ENCODE peak calls at places on chromosomes 3 and 15, in four cellular contexts. G, C, W and R are unnamed samples.

GRCh38 chr15:40094156-40094555 is 14.5 kb downstream of the BMF start:
- DNase-seq in G (no peak), C (no peak), W (no peak), R (no peak)

GRCh38 chr3:110814170-110815007 is 257.2 kb upstream of the NECTIN3 start:
- DNase-seq in C (no peak), W (no peak), G (peak; percentile 7), R (peak; percentile 93)

GRCh38 chr15:63503739-63504246 is 600 bp upstream of the USP3 start:
- DNase-seq in W (peak; percentile 71), G (no peak), C (peak; percentile 91), R (peak; percentile 75)

GRCh38 chr3:53069422-53070068 is 23.7 kb upstream of the SFMBT1 start:
- DNase-seq in G (no peak), W (no peak), C (no peak), R (no peak)

GRCh38 chr3:172104471-172105072 is 65.2 kb downstream of the FNDC3B start:
- DNase-seq in W (no peak), G (no peak), C (peak; percentile 59), R (no peak)

GRCh38 chr15:96125681-96126080 is 204.8 kb upstream of the NR2F2 start:
- DNase-seq in C (peak; percentile 83), W (no peak), G (no peak), R (no peak)

GRCh38 chr3:136343873-136344281 is 93.7 kb downstream of the PCCB start:
- DNase-seq in G (no peak), W (peak; percentile 57), C (peak; percentile 85), R (no peak)

GRCh38 chr3:170553788-170554620 is 31.9 kb downstream of the SLC7A14 start:
- DNase-seq in W (no peak), C (no peak), G (no peak), R (no peak)

GRCh38 chr3:190005343-190006113 is 115.2 kb downstream of the P3H2 start:
- DNase-seq in C (no peak), W (no peak), G (no peak), R (no peak)

GRCh38 chr3:197883541-197883940 is 66.4 kb upstream of the RPL35A start:
- DNase-seq in W (no peak), G (no peak), C (no peak), R (no peak)

GRCh38 chr3:134624537-134625287 is 26.1 kb downstream of the KY start:
- DNase-seq in C (no peak), G (no peak), W (no peak), R (no peak)

GRCh38 chr3:42708611-42709151 is 6.1 kb upstream of the HHATL start:
- DNase-seq in G (no peak), C (no peak), W (no peak), R (no peak)

GRCh38 chr15:66944121-66944520 is 121.3 kb upstream of the SMAD3 start:
- DNase-seq in C (no peak), G (no peak), W (no peak), R (no peak)

GRCh38 chr3:4416961-4417360 is 50.1 kb downstream of the SUMF1 start:
- DNase-seq in G (no peak), C (no peak), W (no peak), R (peak; percentile 6)

GRCh38 chr15:77636209-77636608 is 3.5 kb upstream of the LINGO1 start:
- DNase-seq in G (no peak), C (no peak), W (no peak), R (no peak)

GRCh38 chr3:59809016-59809415 is 759.2 kb upstream of the CFAP20DC start:
- DNase-seq in G (no peak), C (no peak), W (no peak), R (no peak)

GRCh38 chr15:34650177-34650576 is 66.7 kb upstream of the GOLGA8B start:
- DNase-seq in C (peak; percentile 78), G (no peak), W (no peak), R (no peak)

GRCh38 chr15:95923797-95924196 is 406.7 kb upstream of the NR2F2 start:
- DNase-seq in W (no peak), C (no peak), G (no peak), R (no peak)

GRCh38 chr3:146524961-146525360 is 19.4 kb downstream of the PLSCR1 start:
- DNase-seq in G (no peak), C (no peak), W (no peak), R (no peak)

GRCh38 chr3:195443391-195443989 is 670 bp upstream of the ACAP2 start:
- DNase-seq in G (no peak), W (no peak), C (no peak), R (no peak)

GRCh38 chr3:60809857-60810256 is 441.4 kb downstream of the FHIT start:
- DNase-seq in G (no peak), W (peak; percentile 16), C (no peak), R (no peak)

GRCh38 chr3:141523615-141524375 is 37.0 kb downstream of the RASA2 start:
- DNase-seq in C (no peak), G (no peak), W (no peak), R (no peak)

GRCh38 chr3:126704494-126705214 is 614 bp downstream of the CHCHD6 start:
- DNase-seq in W (no peak), C (peak; percentile 10), G (no peak), R (no peak)

GRCh38 chr3:71022552-71023335 is 560.8 kb downstream of the FOXP1 start:
- DNase-seq in C (no peak), W (peak; percentile 23), G (no peak), R (no peak)

GRCh38 chr3:181614878-181615277 is 96.8 kb upstream of the SOX2 start:
- DNase-seq in W (no peak), C (no peak), G (no peak), R (no peak)

GRCh38 chr3:128323206-128324081 is 143.2 kb downstream of the DNAJB8 start:
- DNase-seq in C (no peak), W (no peak), G (no peak), R (no peak)

GRCh38 chr3:55164191-55164590 is 236.3 kb upstream of the LRTM1 start:
- DNase-seq in C (no peak), G (no peak), W (no peak), R (no peak)

GRCh38 chr3:55160241-55160877 is 232.5 kb upstream of the LRTM1 start:
- DNase-seq in C (no peak), G (peak; percentile 77), W (no peak), R (no peak)

GRCh38 chr3:55161256-55161655 is 233.4 kb upstream of the LRTM1 start:
- DNase-seq in G (no peak), W (no peak), C (no peak), R (no peak)

GRCh38 chr3:55163421-55163820 is 235.6 kb upstream of the LRTM1 start:
- DNase-seq in W (no peak), G (no peak), C (no peak), R (no peak)

GRCh38 chr3:55162031-55162784 is 234.3 kb upstream of the LRTM1 start:
- DNase-seq in C (no peak), G (peak; percentile 19), W (no peak), R (no peak)
- TF ChIP-seq ATF3 in C (no peak), G (no peak), W (no peak), R (no peak)

DNA sequence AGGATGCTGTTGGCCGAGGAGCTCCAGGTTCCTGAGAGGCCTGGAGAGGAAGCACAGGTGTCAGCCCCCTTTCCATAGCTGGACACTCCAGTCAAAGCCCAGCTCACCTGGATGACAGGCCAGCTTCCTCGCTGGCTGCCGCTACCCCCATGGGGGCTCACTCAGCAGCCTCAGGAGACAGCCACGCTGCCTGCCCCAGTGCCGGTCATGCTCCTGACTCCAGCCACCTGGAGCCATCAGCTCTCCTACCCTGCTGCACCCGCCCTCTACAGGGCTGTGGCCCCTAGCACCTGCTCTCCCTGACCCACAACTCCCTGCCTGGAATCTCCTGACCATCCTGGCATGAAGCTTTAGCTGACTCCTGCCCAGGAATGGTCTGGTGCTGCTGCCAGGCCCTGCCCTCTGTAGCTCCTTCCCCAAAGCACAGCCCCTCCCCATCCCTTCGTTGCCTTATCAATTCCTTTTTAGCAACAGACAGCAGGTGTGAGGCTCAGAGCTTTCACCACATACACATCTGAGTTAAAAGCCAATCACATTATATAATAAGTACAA is 94.2 kb downstream of the NUP210 start:
- DNase-seq in W (no peak), G (no peak), C (no peak), R (no peak)
- H3K36me3 ChIP-seq in W (peaks cover 46% of the 10 kb centered on the region), G (peaks cover 65% of the 10 kb centered on the region), C (peaks cover 100% of the 10 kb centered on the region), R (peaks cover 30% of the 10 kb centered on the region)

GRCh38 chr15:72796210-72796514 is 12.6 kb upstream of the ADPGK start:
- DNase-seq in W (no peak), C (peak; percentile 47), G (no peak), R (no peak)
- TF ChIP-seq POLR2A in W (no peak), C (no peak), G (no peak), R (no peak)

GRCh38 chr15:55222588-55222987 is 25.8 kb upstream of the RSL24D1 start:
- DNase-seq in W (no peak), C (no peak), G (peak; percentile 45), R (no peak)

GRCh38 chr15:55226127-55226526 is 29.4 kb upstream of the RSL24D1 start:
- DNase-seq in W (no peak), C (no peak), G (no peak), R (no peak)

GRCh38 chr15:55224892-55225291 is 28.2 kb upstream of the RSL24D1 start:
- DNase-seq in W (no peak), C (no peak), G (peak; percentile 48), R (no peak)

GRCh38 chr15:55218068-55218467 is 21.3 kb upstream of the RSL24D1 start:
- DNase-seq in G (no peak), C (no peak), W (no peak), R (no peak)

DNA sequence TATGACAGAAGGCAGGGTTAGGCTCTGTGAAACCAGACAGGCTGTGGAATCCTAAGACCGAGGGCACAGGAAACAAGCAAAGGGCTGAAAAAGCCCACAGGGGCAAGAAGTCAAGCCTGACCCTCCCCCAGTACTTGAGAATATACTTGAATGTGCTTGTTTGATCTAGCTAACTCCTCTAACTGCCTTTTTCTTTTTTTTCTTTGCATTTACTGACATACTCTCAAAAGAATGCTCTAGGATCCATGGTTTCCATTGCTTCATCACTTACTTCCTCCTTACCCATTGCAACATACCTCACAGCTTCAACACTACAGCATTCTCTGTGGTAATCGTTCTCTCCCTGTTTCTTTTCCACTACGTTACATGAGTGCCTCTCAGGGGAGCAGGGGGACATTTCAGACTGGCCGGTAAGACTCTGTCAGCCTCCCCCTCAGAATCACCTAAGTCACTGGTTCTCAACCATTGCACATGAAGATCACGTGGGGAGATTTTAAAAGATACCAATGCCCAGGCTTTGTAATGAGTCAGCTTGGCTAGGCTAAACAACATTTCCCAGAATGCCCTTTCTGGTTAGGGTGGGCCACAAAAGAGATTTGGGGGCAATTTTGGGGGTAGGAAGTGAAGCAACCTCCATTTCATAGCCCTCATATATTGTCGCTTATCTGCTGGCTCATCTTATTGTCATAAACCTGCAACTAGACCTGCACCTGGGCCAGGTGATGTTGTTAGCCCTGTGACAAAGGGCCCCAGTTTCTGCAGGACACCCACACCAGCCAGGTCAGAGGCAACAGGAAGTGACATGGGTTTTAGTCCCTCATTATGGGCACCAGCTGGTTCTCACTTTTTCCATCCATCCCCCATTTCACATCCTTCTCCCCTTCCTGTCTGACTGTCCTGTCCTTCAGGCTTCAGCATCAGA is 24.6 kb upstream of the RSL24D1 start:
- DNase-seq in G (peak; percentile 52), W (peak; percentile 86), C (no peak), R (no peak)
- TF ChIP-seq ATF3 in G (no peak), W (peak; percentile 72), C (no peak), R (no peak)

GRCh38 chr3:155938409-155938808 is 68.0 kb downstream of the GMPS start:
- DNase-seq in W (no peak), G (no peak), C (no peak), R (no peak)
- H3K36me3 ChIP-seq in W (peaks cover 10% of the 10 kb centered on the region), G (no peaks in the 10 kb centered on the region), C (peaks cover 80% of the 10 kb centered on the region), R (peaks cover 22% of the 10 kb centered on the region)

GRCh38 chr3:187914231-187914630 is 169.0 kb upstream of the BCL6 start:
- DNase-seq in G (no peak), W (peak; percentile 13), C (no peak), R (no peak)
- TF ChIP-seq POLR2A in G (no peak), W (no peak), C (no peak), R (no peak)